ENCODE peak calls at places on chromosomes 4 and X, in nine cellular contexts. One of them, this sample, is unnamed.

GRCh38 chr4:184167576-184167975 is 50.1 kb downstream of the ENPP6 start:
- DNase-seq in NB4: no peak
- DNase-seq in H7: peak; percentile 71
- DNase-seq in heart right ventricle: no peak
- DNase-seq in fibroblast of the aortic adventitia: no peak
- DNase-seq in esophagus squamous epithelium: no peak
- DNase-seq in ascending aorta: no peak
- DNase-seq in upper lobe of left lung: no peak
- DNase-seq in lower lobe of right lung: no peak
- DNase-seq in this sample: no peak

GRCh38 chr4:7256989-7257810 is 64.9 kb downstream of the SORCS2 start:
- DNase-seq in NB4: no peak
- DNase-seq in H7: no peak
- DNase-seq in heart right ventricle: peak; percentile 80
- DNase-seq in fibroblast of the aortic adventitia: no peak
- DNase-seq in esophagus squamous epithelium: no peak
- DNase-seq in ascending aorta: no peak
- DNase-seq in upper lobe of left lung: no peak
- DNase-seq in lower lobe of right lung: no peak
- DNase-seq in this sample: peak; percentile 43

GRCh38 chrX:146264763-146265375 is 447.2 kb downstream of the SLITRK2 start:
- DNase-seq in NB4: no peak
- DNase-seq in H7: no peak
- DNase-seq in heart right ventricle: no peak
- DNase-seq in fibroblast of the aortic adventitia: no peak
- DNase-seq in esophagus squamous epithelium: no peak
- DNase-seq in ascending aorta: no peak
- DNase-seq in upper lobe of left lung: no peak
- DNase-seq in lower lobe of right lung: no peak
- DNase-seq in this sample: no peak

GRCh38 chrX:13239272-13239671 is 80.6 kb downstream of the ATXN3L start:
- DNase-seq in NB4: no peak
- DNase-seq in H7: no peak
- DNase-seq in heart right ventricle: no peak
- DNase-seq in fibroblast of the aortic adventitia: peak; percentile 13
- DNase-seq in esophagus squamous epithelium: no peak
- DNase-seq in ascending aorta: no peak
- DNase-seq in upper lobe of left lung: no peak
- DNase-seq in lower lobe of right lung: no peak
- DNase-seq in this sample: no peak

GRCh38 chr4:107133965-107134364 is 97.9 kb upstream of the DKK2 start:
- DNase-seq in NB4: no peak
- DNase-seq in H7: no peak
- DNase-seq in heart right ventricle: no peak
- DNase-seq in fibroblast of the aortic adventitia: no peak
- DNase-seq in esophagus squamous epithelium: no peak
- DNase-seq in ascending aorta: no peak
- DNase-seq in upper lobe of left lung: no peak
- DNase-seq in lower lobe of right lung: no peak
- DNase-seq in this sample: no peak

GRCh38 chr4:31259119-31259518 is 539.0 kb downstream of the PCDH7 start:
- DNase-seq in NB4: no peak
- DNase-seq in H7: no peak
- DNase-seq in heart right ventricle: no peak
- DNase-seq in fibroblast of the aortic adventitia: no peak
- DNase-seq in esophagus squamous epithelium: no peak
- DNase-seq in ascending aorta: no peak
- DNase-seq in upper lobe of left lung: no peak
- DNase-seq in lower lobe of right lung: no peak
- DNase-seq in this sample: no peak

GRCh38 chr4:182447938-182448280 is 204.7 kb downstream of the TENM3 start:
- DNase-seq in NB4: no peak
- DNase-seq in H7: no peak
- DNase-seq in heart right ventricle: no peak
- DNase-seq in fibroblast of the aortic adventitia: peak; percentile 5
- DNase-seq in esophagus squamous epithelium: no peak
- DNase-seq in ascending aorta: no peak
- DNase-seq in upper lobe of left lung: no peak
- DNase-seq in lower lobe of right lung: no peak
- DNase-seq in this sample: no peak

GRCh38 chr4:36471903-36472302 is 190.5 kb downstream of the DTHD1 start:
- DNase-seq in NB4: no peak
- DNase-seq in H7: no peak
- DNase-seq in heart right ventricle: no peak
- DNase-seq in fibroblast of the aortic adventitia: no peak
- DNase-seq in esophagus squamous epithelium: no peak
- DNase-seq in ascending aorta: no peak
- DNase-seq in upper lobe of left lung: no peak
- DNase-seq in lower lobe of right lung: no peak
- DNase-seq in this sample: no peak

GRCh38 chr4:145218251-145218650 is 37.9 kb upstream of the OTUD4 start:
- DNase-seq in NB4: no peak
- DNase-seq in H7: peak; percentile 17
- DNase-seq in heart right ventricle: no peak
- DNase-seq in fibroblast of the aortic adventitia: peak; percentile 20
- DNase-seq in esophagus squamous epithelium: no peak
- DNase-seq in ascending aorta: no peak
- DNase-seq in upper lobe of left lung: no peak
- DNase-seq in lower lobe of right lung: no peak
- DNase-seq in this sample: no peak

GRCh38 chr4:153530284-153530995 is 64.3 kb downstream of the TMEM131L start:
- DNase-seq in NB4: no peak
- DNase-seq in H7: no peak
- DNase-seq in heart right ventricle: no peak
- DNase-seq in fibroblast of the aortic adventitia: no peak
- DNase-seq in esophagus squamous epithelium: no peak
- DNase-seq in ascending aorta: peak; percentile 31
- DNase-seq in upper lobe of left lung: no peak
- DNase-seq in lower lobe of right lung: no peak
- DNase-seq in this sample: no peak

GRCh38 chrX:115561605-115562491 is 874 bp downstream of the PLS3 start:
- DNase-seq in NB4: no peak
- DNase-seq in H7: peak; percentile 85
- DNase-seq in heart right ventricle: peak; percentile 51
- DNase-seq in fibroblast of the aortic adventitia: peak; percentile 40
- DNase-seq in esophagus squamous epithelium: no peak
- DNase-seq in ascending aorta: no peak
- DNase-seq in upper lobe of left lung: peak; percentile 49
- DNase-seq in lower lobe of right lung: peak; percentile 66
- DNase-seq in this sample: peak; percentile 56

GRCh38 chr4:165079476-165079875 is 25.8 kb downstream of the TRIM75 start:
- DNase-seq in NB4: no peak
- DNase-seq in H7: no peak
- DNase-seq in heart right ventricle: peak; percentile 25
- DNase-seq in fibroblast of the aortic adventitia: no peak
- DNase-seq in esophagus squamous epithelium: no peak
- DNase-seq in ascending aorta: no peak
- DNase-seq in upper lobe of left lung: no peak
- DNase-seq in lower lobe of right lung: no peak
- DNase-seq in this sample: no peak

GRCh38 chr4:10162341-10163000 is 45.9 kb upstream of the WDR1 start:
- DNase-seq in NB4: no peak
- DNase-seq in H7: no peak
- DNase-seq in heart right ventricle: no peak
- DNase-seq in fibroblast of the aortic adventitia: no peak
- DNase-seq in esophagus squamous epithelium: no peak
- DNase-seq in ascending aorta: no peak
- DNase-seq in upper lobe of left lung: no peak
- DNase-seq in lower lobe of right lung: no peak
- DNase-seq in this sample: no peak

GRCh38 chrX:13511557-13512330 is 57.7 kb upstream of the EGFL6 start:
- DNase-seq in NB4: no peak
- DNase-seq in H7: no peak
- DNase-seq in heart right ventricle: no peak
- DNase-seq in fibroblast of the aortic adventitia: peak; percentile 16
- DNase-seq in esophagus squamous epithelium: no peak
- DNase-seq in ascending aorta: no peak
- DNase-seq in upper lobe of left lung: no peak
- DNase-seq in lower lobe of right lung: no peak
- DNase-seq in this sample: no peak

GRCh38 chr4:8920289-8920965 is 48.8 kb upstream of the HMX1 start:
- DNase-seq in NB4: no peak
- DNase-seq in H7: peak; percentile 17
- DNase-seq in heart right ventricle: no peak
- DNase-seq in fibroblast of the aortic adventitia: no peak
- DNase-seq in esophagus squamous epithelium: no peak
- DNase-seq in ascending aorta: peak; percentile 58
- DNase-seq in upper lobe of left lung: no peak
- DNase-seq in lower lobe of right lung: no peak
- DNase-seq in this sample: no peak

GRCh38 chrX:1264556-1264955 is 4.1 kb upstream of the CSF2RA start:
- DNase-seq in NB4: no peak
- DNase-seq in H7: no peak
- DNase-seq in heart right ventricle: no peak
- DNase-seq in fibroblast of the aortic adventitia: no peak
- DNase-seq in esophagus squamous epithelium: no peak
- DNase-seq in ascending aorta: no peak
- DNase-seq in upper lobe of left lung: no peak
- DNase-seq in lower lobe of right lung: no peak
- DNase-seq in this sample: no peak

GRCh38 chrX:10542549-10542948 is 77.8 kb downstream of the MID1 start:
- DNase-seq in NB4: no peak
- DNase-seq in H7: no peak
- DNase-seq in heart right ventricle: no peak
- DNase-seq in fibroblast of the aortic adventitia: no peak
- DNase-seq in esophagus squamous epithelium: no peak
- DNase-seq in ascending aorta: no peak
- DNase-seq in upper lobe of left lung: no peak
- DNase-seq in lower lobe of right lung: no peak
- DNase-seq in this sample: no peak
- H3K4me3 ChIP-seq in NB4: no peak overlapping the region
- H3K4me3 ChIP-seq in H7: no peak overlapping the region
- H3K4me3 ChIP-seq in heart right ventricle: no peak overlapping the region
- H3K4me3 ChIP-seq in fibroblast of the aortic adventitia: no peak overlapping the region
- H3K4me3 ChIP-seq in esophagus squamous epithelium: no peak overlapping the region
- H3K4me3 ChIP-seq in ascending aorta: no peak overlapping the region
- H3K4me3 ChIP-seq in upper lobe of left lung: no peak overlapping the region
- H3K4me3 ChIP-seq in lower lobe of right lung: no peak overlapping the region
- H3K4me3 ChIP-seq in this sample: no peak overlapping the region

GRCh38 chrX:119791437-119792231 is at the start of gene RPL39:
- DNase-seq in NB4: peak; percentile 94
- DNase-seq in H7: peak; percentile 78
- DNase-seq in heart right ventricle: peak; percentile 75
- DNase-seq in fibroblast of the aortic adventitia: peak; percentile 88
- DNase-seq in esophagus squamous epithelium: peak; percentile 11
- DNase-seq in ascending aorta: peak; percentile 88
- DNase-seq in upper lobe of left lung: peak; percentile 79
- DNase-seq in lower lobe of right lung: peak; percentile 87
- DNase-seq in this sample: peak; percentile 87
- H3K4me3 ChIP-seq in NB4: peak within 1 kb of the TSS; percentile 94
- H3K4me3 ChIP-seq in H7: peak within 1 kb of the TSS; percentile 77
- H3K4me3 ChIP-seq in heart right ventricle: peak within 1 kb of the TSS; percentile 83
- H3K4me3 ChIP-seq in fibroblast of the aortic adventitia: peak within 1 kb of the TSS; percentile 76
- H3K4me3 ChIP-seq in esophagus squamous epithelium: peak within 1 kb of the TSS; percentile 76
- H3K4me3 ChIP-seq in ascending aorta: peak within 1 kb of the TSS; percentile 59
- H3K4me3 ChIP-seq in upper lobe of left lung: peak within 1 kb of the TSS; percentile 70
- H3K4me3 ChIP-seq in lower lobe of right lung: peak within 1 kb of the TSS; percentile 71
- H3K4me3 ChIP-seq in this sample: peak within 1 kb of the TSS; percentile 92

GRCh38 chr4:2813446-2814405 is 20.8 kb downstream of the SH3BP2 start:
- DNase-seq in NB4: no peak
- DNase-seq in H7: no peak
- DNase-seq in heart right ventricle: no peak
- DNase-seq in fibroblast of the aortic adventitia: no peak
- DNase-seq in esophagus squamous epithelium: no peak
- DNase-seq in ascending aorta: no peak
- DNase-seq in upper lobe of left lung: no peak
- DNase-seq in lower lobe of right lung: no peak
- DNase-seq in this sample: no peak
- H3K4me3 ChIP-seq in NB4: peak overlapping the region; percentile 94
- H3K4me3 ChIP-seq in H7: no peak overlapping the region
- H3K4me3 ChIP-seq in heart right ventricle: peak overlapping the region; percentile 51
- H3K4me3 ChIP-seq in fibroblast of the aortic adventitia: no peak overlapping the region
- H3K4me3 ChIP-seq in esophagus squamous epithelium: peak overlapping the region; percentile 40
- H3K4me3 ChIP-seq in ascending aorta: no peak overlapping the region
- H3K4me3 ChIP-seq in upper lobe of left lung: peak overlapping the region; percentile 62
- H3K4me3 ChIP-seq in lower lobe of right lung: peak overlapping the region; percentile 68
- H3K4me3 ChIP-seq in this sample: no peak overlapping the region

GRCh38 chr4:125359363-125359762 is 44.6 kb downstream of the FAT4 start:
- DNase-seq in NB4: no peak
- DNase-seq in H7: no peak
- DNase-seq in heart right ventricle: no peak
- DNase-seq in fibroblast of the aortic adventitia: no peak
- DNase-seq in esophagus squamous epithelium: no peak
- DNase-seq in ascending aorta: no peak
- DNase-seq in upper lobe of left lung: no peak
- DNase-seq in lower lobe of right lung: no peak
- DNase-seq in this sample: no peak
- H3K4me3 ChIP-seq in NB4: no peak overlapping the region
- H3K4me3 ChIP-seq in H7: no peak overlapping the region
- H3K4me3 ChIP-seq in heart right ventricle: no peak overlapping the region
- H3K4me3 ChIP-seq in fibroblast of the aortic adventitia: no peak overlapping the region
- H3K4me3 ChIP-seq in esophagus squamous epithelium: no peak overlapping the region
- H3K4me3 ChIP-seq in ascending aorta: peak overlapping the region; percentile 23
- H3K4me3 ChIP-seq in upper lobe of left lung: no peak overlapping the region
- H3K4me3 ChIP-seq in lower lobe of right lung: no peak overlapping the region
- H3K4me3 ChIP-seq in this sample: no peak overlapping the region

DNA sequence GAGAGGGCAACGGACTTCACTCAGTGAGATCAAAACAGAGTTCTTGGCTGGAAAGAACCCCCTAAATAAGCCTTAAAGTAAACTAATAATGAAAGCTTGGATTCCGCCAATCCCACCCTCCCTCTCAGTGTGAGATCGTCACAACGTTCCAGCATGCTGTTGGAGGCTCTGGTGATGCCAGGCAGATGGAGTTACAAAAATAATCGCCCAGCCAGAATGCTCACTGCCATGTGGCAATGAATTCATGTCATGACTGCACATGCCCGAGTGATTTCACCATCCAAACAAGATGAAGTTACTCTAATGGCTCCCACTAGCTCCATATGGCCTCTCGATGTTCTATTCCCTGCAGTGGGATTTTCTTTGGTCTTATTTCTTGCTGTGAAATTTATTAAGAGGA is 248.0 kb downstream of the SPATA18 start:
- DNase-seq in NB4: no peak
- DNase-seq in H7: no peak
- DNase-seq in heart right ventricle: no peak
- DNase-seq in fibroblast of the aortic adventitia: no peak
- DNase-seq in esophagus squamous epithelium: no peak
- DNase-seq in ascending aorta: no peak
- DNase-seq in upper lobe of left lung: no peak
- DNase-seq in lower lobe of right lung: no peak
- DNase-seq in this sample: no peak
- H3K4me3 ChIP-seq in NB4: no peak overlapping the region
- H3K4me3 ChIP-seq in H7: no peak overlapping the region
- H3K4me3 ChIP-seq in heart right ventricle: no peak overlapping the region
- H3K4me3 ChIP-seq in fibroblast of the aortic adventitia: no peak overlapping the region
- H3K4me3 ChIP-seq in esophagus squamous epithelium: no peak overlapping the region
- H3K4me3 ChIP-seq in ascending aorta: no peak overlapping the region
- H3K4me3 ChIP-seq in upper lobe of left lung: no peak overlapping the region
- H3K4me3 ChIP-seq in lower lobe of right lung: no peak overlapping the region
- H3K4me3 ChIP-seq in this sample: no peak overlapping the region